ENCODE peak calls at places on chromosome 18, in six cellular contexts. E is LHCN-M2, A is head of caudate nucleus, C is colonic mucosa, G is adrenal gland, Q is fibroblast of the conjunctiva. O is an unnamed sample.

GRCh38 chr18:26655614-26656400 is 107.5 kb upstream of the KCTD1 start:
- DNase-seq in E (peak), A (peak), C (peak), G (peak), Q (no peak), O (no peak)

GRCh38 chr18:34857310-34857709 is 147.2 kb downstream of the DTNA start:
- DNase-seq in E (peak), A (no peak), C (no peak), G (no peak), Q (no peak), O (no peak)

GRCh38 chr18:57898506-57899124 is 95.5 kb upstream of the ATP8B1 start:
- DNase-seq in E (peak), A (no peak), C (no peak), G (peak), Q (no peak), O (no peak)

GRCh38 chr18:63339920-63340484 is 20.4 kb upstream of the BCL2 start:
- DNase-seq in E (peak), A (no peak), C (no peak), G (no peak), Q (peak), O (peak)

GRCh38 chr18:12308386-12309100 is 502 bp downstream of the TUBB6 start:
- DNase-seq in E (peak), A (no peak), C (peak), G (peak), Q (peak), O (no peak)

GRCh38 chr18:23716516-23716915 is 27.3 kb downstream of the LAMA3 start:
- DNase-seq in E (peak), A (no peak), C (no peak), G (no peak), Q (peak), O (no peak)

GRCh38 chr18:10194592-10194991 is 259.8 kb upstream of the APCDD1 start:
- DNase-seq in E (no peak), A (no peak), C (no peak), G (no peak), Q (no peak), O (no peak)

GRCh38 chr18:53115876-53116585 is 776.0 kb downstream of the DCC start:
- DNase-seq in E (no peak), A (no peak), C (no peak), G (no peak), Q (no peak), O (no peak)

GRCh38 chr18:75025573-75025972 is 183.4 kb downstream of the PTGR3 start:
- DNase-seq in E (no peak), A (no peak), C (no peak), G (no peak), Q (no peak), O (no peak)

GRCh38 chr18:48455555-48456478 is 46.6 kb upstream of the ZBTB7C start:
- DNase-seq in E (peak), A (no peak), C (peak), G (no peak), Q (no peak), O (peak)

GRCh38 chr18:27750014-27750413 is 426.9 kb downstream of the CDH2 start:
- DNase-seq in E (peak), A (no peak), C (peak), G (peak), Q (peak), O (no peak)

O was measured in naive thymus-derived CD4-positive, alpha-beta T cell.